ENCODE peak calls at places on chromosome 21, in ten cellular contexts. One of them, this sample, is unnamed.

GRCh38 chr21:33029512-33029921 is 3.8 kb downstream of the OLIG2 start:
- DNase-seq in kidney epithelial cell: no peak
- DNase-seq in GM12891: no peak
- DNase-seq in Calu3: no peak
- DNase-seq in HT1080: no peak
- DNase-seq in activated CD4-positive, alpha-beta T cell treated with anti-CD3 and anti-CD28 coated beads for 24 hours: no peak
- DNase-seq in stimulated activated CD8-positive, alpha-beta memory T cell treated with anti-CD3 and anti-CD28 coated beads, Interleukin-2, amount 100 ng/mL, for 48 hours: no peak
- DNase-seq in iris pigment epithelial cell: no peak
- DNase-seq in neuronal stem cell: no peak
- DNase-seq in fibroblast of pulmonary artery: no peak
- DNase-seq in this sample: no peak

GRCh38 chr21:30268608-30269197 is 14.0 kb downstream of the KRTAP24-1 start:
- DNase-seq in kidney epithelial cell: no peak
- DNase-seq in GM12891: no peak
- DNase-seq in Calu3: no peak
- DNase-seq in HT1080: peak; percentile 2
- DNase-seq in activated CD4-positive, alpha-beta T cell treated with anti-CD3 and anti-CD28 coated beads for 24 hours: no peak
- DNase-seq in stimulated activated CD8-positive, alpha-beta memory T cell treated with anti-CD3 and anti-CD28 coated beads, Interleukin-2, amount 100 ng/mL, for 48 hours: no peak
- DNase-seq in iris pigment epithelial cell: no peak
- DNase-seq in neuronal stem cell: no peak
- DNase-seq in fibroblast of pulmonary artery: peak; percentile 4
- DNase-seq in this sample: no peak

GRCh38 chr21:32001390-32001789 is 128.6 kb downstream of the HUNK start:
- DNase-seq in kidney epithelial cell: no peak
- DNase-seq in GM12891: no peak
- DNase-seq in Calu3: no peak
- DNase-seq in HT1080: no peak
- DNase-seq in activated CD4-positive, alpha-beta T cell treated with anti-CD3 and anti-CD28 coated beads for 24 hours: no peak
- DNase-seq in stimulated activated CD8-positive, alpha-beta memory T cell treated with anti-CD3 and anti-CD28 coated beads, Interleukin-2, amount 100 ng/mL, for 48 hours: no peak
- DNase-seq in iris pigment epithelial cell: no peak
- DNase-seq in neuronal stem cell: no peak
- DNase-seq in fibroblast of pulmonary artery: no peak
- DNase-seq in this sample: no peak

GRCh38 chr21:16956824-16957223 is 556.0 kb upstream of the CXADR start:
- DNase-seq in kidney epithelial cell: no peak
- DNase-seq in GM12891: no peak
- DNase-seq in Calu3: no peak
- DNase-seq in HT1080: no peak
- DNase-seq in activated CD4-positive, alpha-beta T cell treated with anti-CD3 and anti-CD28 coated beads for 24 hours: no peak
- DNase-seq in stimulated activated CD8-positive, alpha-beta memory T cell treated with anti-CD3 and anti-CD28 coated beads, Interleukin-2, amount 100 ng/mL, for 48 hours: no peak
- DNase-seq in iris pigment epithelial cell: no peak
- DNase-seq in neuronal stem cell: no peak
- DNase-seq in fibroblast of pulmonary artery: no peak
- DNase-seq in this sample: no peak

GRCh38 chr21:41170442-41170841 is 2.5 kb downstream of the BACE2 start:
- DNase-seq in kidney epithelial cell: no peak
- DNase-seq in GM12891: peak; percentile 35
- DNase-seq in Calu3: peak; percentile 76
- DNase-seq in HT1080: peak; percentile 51
- DNase-seq in activated CD4-positive, alpha-beta T cell treated with anti-CD3 and anti-CD28 coated beads for 24 hours: no peak
- DNase-seq in stimulated activated CD8-positive, alpha-beta memory T cell treated with anti-CD3 and anti-CD28 coated beads, Interleukin-2, amount 100 ng/mL, for 48 hours: no peak
- DNase-seq in iris pigment epithelial cell: peak; percentile 28
- DNase-seq in neuronal stem cell: peak; percentile 23
- DNase-seq in fibroblast of pulmonary artery: peak; percentile 53
- DNase-seq in this sample: no peak

GRCh38 chr21:28336299-28336698 is 656.4 kb downstream of the LTN1 start:
- DNase-seq in kidney epithelial cell: peak; percentile 47
- DNase-seq in GM12891: no peak
- DNase-seq in Calu3: peak; percentile 9
- DNase-seq in HT1080: peak; percentile 12
- DNase-seq in activated CD4-positive, alpha-beta T cell treated with anti-CD3 and anti-CD28 coated beads for 24 hours: no peak
- DNase-seq in stimulated activated CD8-positive, alpha-beta memory T cell treated with anti-CD3 and anti-CD28 coated beads, Interleukin-2, amount 100 ng/mL, for 48 hours: no peak
- DNase-seq in iris pigment epithelial cell: peak; percentile 85
- DNase-seq in neuronal stem cell: no peak
- DNase-seq in fibroblast of pulmonary artery: peak; percentile 92
- DNase-seq in this sample: no peak

GRCh38 chr21:15495965-15496364 is 233.8 kb upstream of the USP25 start:
- DNase-seq in kidney epithelial cell: no peak
- DNase-seq in GM12891: no peak
- DNase-seq in Calu3: no peak
- DNase-seq in HT1080: peak; percentile 87
- DNase-seq in activated CD4-positive, alpha-beta T cell treated with anti-CD3 and anti-CD28 coated beads for 24 hours: no peak
- DNase-seq in stimulated activated CD8-positive, alpha-beta memory T cell treated with anti-CD3 and anti-CD28 coated beads, Interleukin-2, amount 100 ng/mL, for 48 hours: no peak
- DNase-seq in iris pigment epithelial cell: peak; percentile 40
- DNase-seq in neuronal stem cell: no peak
- DNase-seq in fibroblast of pulmonary artery: peak; percentile 63
- DNase-seq in this sample: no peak

GRCh38 chr21:26842976-26843911 is 2.0 kb downstream of the ADAMTS1 start:
- DNase-seq in kidney epithelial cell: peak; percentile 81
- DNase-seq in GM12891: no peak
- DNase-seq in Calu3: peak; percentile 82
- DNase-seq in HT1080: peak; percentile 86
- DNase-seq in activated CD4-positive, alpha-beta T cell treated with anti-CD3 and anti-CD28 coated beads for 24 hours: no peak
- DNase-seq in stimulated activated CD8-positive, alpha-beta memory T cell treated with anti-CD3 and anti-CD28 coated beads, Interleukin-2, amount 100 ng/mL, for 48 hours: no peak
- DNase-seq in iris pigment epithelial cell: peak; percentile 97
- DNase-seq in neuronal stem cell: peak; percentile 68
- DNase-seq in fibroblast of pulmonary artery: peak; percentile 97
- DNase-seq in this sample: no peak

GRCh38 chr21:45217010-45217409 is 70.7 kb downstream of the POFUT2 start:
- DNase-seq in kidney epithelial cell: no peak
- DNase-seq in GM12891: no peak
- DNase-seq in Calu3: no peak
- DNase-seq in HT1080: no peak
- DNase-seq in activated CD4-positive, alpha-beta T cell treated with anti-CD3 and anti-CD28 coated beads for 24 hours: no peak
- DNase-seq in stimulated activated CD8-positive, alpha-beta memory T cell treated with anti-CD3 and anti-CD28 coated beads, Interleukin-2, amount 100 ng/mL, for 48 hours: no peak
- DNase-seq in iris pigment epithelial cell: no peak
- DNase-seq in neuronal stem cell: no peak
- DNase-seq in fibroblast of pulmonary artery: no peak
- DNase-seq in this sample: no peak

GRCh38 chr21:44380876-44381275 is 27.5 kb downstream of the TRPM2 start:
- DNase-seq in kidney epithelial cell: no peak
- DNase-seq in GM12891: no peak
- DNase-seq in Calu3: no peak
- DNase-seq in HT1080: no peak
- DNase-seq in activated CD4-positive, alpha-beta T cell treated with anti-CD3 and anti-CD28 coated beads for 24 hours: no peak
- DNase-seq in stimulated activated CD8-positive, alpha-beta memory T cell treated with anti-CD3 and anti-CD28 coated beads, Interleukin-2, amount 100 ng/mL, for 48 hours: no peak
- DNase-seq in iris pigment epithelial cell: no peak
- DNase-seq in neuronal stem cell: no peak
- DNase-seq in fibroblast of pulmonary artery: no peak
- DNase-seq in this sample: no peak

GRCh38 chr21:37904879-37905278 is 11.4 kb downstream of the KCNJ6 start:
- DNase-seq in kidney epithelial cell: no peak
- DNase-seq in GM12891: no peak
- DNase-seq in Calu3: no peak
- DNase-seq in HT1080: no peak
- DNase-seq in activated CD4-positive, alpha-beta T cell treated with anti-CD3 and anti-CD28 coated beads for 24 hours: no peak
- DNase-seq in stimulated activated CD8-positive, alpha-beta memory T cell treated with anti-CD3 and anti-CD28 coated beads, Interleukin-2, amount 100 ng/mL, for 48 hours: no peak
- DNase-seq in iris pigment epithelial cell: no peak
- DNase-seq in neuronal stem cell: no peak
- DNase-seq in fibroblast of pulmonary artery: no peak
- DNase-seq in this sample: no peak

GRCh38 chr21:16211339-16212303 is 481.8 kb downstream of the USP25 start:
- DNase-seq in kidney epithelial cell: no peak
- DNase-seq in GM12891: no peak
- DNase-seq in Calu3: no peak
- DNase-seq in HT1080: no peak
- DNase-seq in activated CD4-positive, alpha-beta T cell treated with anti-CD3 and anti-CD28 coated beads for 24 hours: no peak
- DNase-seq in stimulated activated CD8-positive, alpha-beta memory T cell treated with anti-CD3 and anti-CD28 coated beads, Interleukin-2, amount 100 ng/mL, for 48 hours: no peak
- DNase-seq in iris pigment epithelial cell: peak; percentile 67
- DNase-seq in neuronal stem cell: no peak
- DNase-seq in fibroblast of pulmonary artery: peak; percentile 21
- DNase-seq in this sample: no peak

GRCh38 chr21:45276620-45277019 is 11.1 kb downstream of the POFUT2 start:
- DNase-seq in kidney epithelial cell: no peak
- DNase-seq in GM12891: no peak
- DNase-seq in Calu3: no peak
- DNase-seq in HT1080: no peak
- DNase-seq in activated CD4-positive, alpha-beta T cell treated with anti-CD3 and anti-CD28 coated beads for 24 hours: no peak
- DNase-seq in stimulated activated CD8-positive, alpha-beta memory T cell treated with anti-CD3 and anti-CD28 coated beads, Interleukin-2, amount 100 ng/mL, for 48 hours: no peak
- DNase-seq in iris pigment epithelial cell: no peak
- DNase-seq in neuronal stem cell: no peak
- DNase-seq in fibroblast of pulmonary artery: no peak
- DNase-seq in this sample: no peak

GRCh38 chr21:42596657-42597056 is 56.8 kb upstream of the PDE9A start:
- DNase-seq in kidney epithelial cell: no peak
- DNase-seq in GM12891: no peak
- DNase-seq in Calu3: no peak
- DNase-seq in HT1080: no peak
- DNase-seq in activated CD4-positive, alpha-beta T cell treated with anti-CD3 and anti-CD28 coated beads for 24 hours: no peak
- DNase-seq in stimulated activated CD8-positive, alpha-beta memory T cell treated with anti-CD3 and anti-CD28 coated beads, Interleukin-2, amount 100 ng/mL, for 48 hours: no peak
- DNase-seq in iris pigment epithelial cell: no peak
- DNase-seq in neuronal stem cell: no peak
- DNase-seq in fibroblast of pulmonary artery: no peak
- DNase-seq in this sample: no peak

GRCh38 chr21:35674895-35675470 is 385.3 kb downstream of the SETD4 start:
- DNase-seq in kidney epithelial cell: no peak
- DNase-seq in GM12891: no peak
- DNase-seq in Calu3: peak; percentile 25
- DNase-seq in HT1080: no peak
- DNase-seq in activated CD4-positive, alpha-beta T cell treated with anti-CD3 and anti-CD28 coated beads for 24 hours: no peak
- DNase-seq in stimulated activated CD8-positive, alpha-beta memory T cell treated with anti-CD3 and anti-CD28 coated beads, Interleukin-2, amount 100 ng/mL, for 48 hours: no peak
- DNase-seq in iris pigment epithelial cell: no peak
- DNase-seq in neuronal stem cell: no peak
- DNase-seq in fibroblast of pulmonary artery: peak; percentile 18
- DNase-seq in this sample: no peak

GRCh38 chr21:35932232-35932911 is 128.0 kb downstream of the SETD4 start:
- DNase-seq in kidney epithelial cell: peak; percentile 91
- DNase-seq in GM12891: peak; percentile 29
- DNase-seq in Calu3: no peak
- DNase-seq in HT1080: peak; percentile 96
- DNase-seq in activated CD4-positive, alpha-beta T cell treated with anti-CD3 and anti-CD28 coated beads for 24 hours: no peak
- DNase-seq in stimulated activated CD8-positive, alpha-beta memory T cell treated with anti-CD3 and anti-CD28 coated beads, Interleukin-2, amount 100 ng/mL, for 48 hours: no peak
- DNase-seq in iris pigment epithelial cell: peak; percentile 91
- DNase-seq in neuronal stem cell: no peak
- DNase-seq in fibroblast of pulmonary artery: peak; percentile 95
- DNase-seq in this sample: no peak

GRCh38 chr21:21898801-21899200 is 900.6 kb downstream of the NCAM2 start:
- DNase-seq in kidney epithelial cell: no peak
- DNase-seq in GM12891: no peak
- DNase-seq in Calu3: no peak
- DNase-seq in HT1080: no peak
- DNase-seq in activated CD4-positive, alpha-beta T cell treated with anti-CD3 and anti-CD28 coated beads for 24 hours: no peak
- DNase-seq in stimulated activated CD8-positive, alpha-beta memory T cell treated with anti-CD3 and anti-CD28 coated beads, Interleukin-2, amount 100 ng/mL, for 48 hours: no peak
- DNase-seq in iris pigment epithelial cell: no peak
- DNase-seq in neuronal stem cell: no peak
- DNase-seq in fibroblast of pulmonary artery: no peak
- DNase-seq in this sample: no peak

GRCh38 chr21:33870768-33871167 is 44.8 kb downstream of the ATP5PO start:
- DNase-seq in kidney epithelial cell: no peak
- DNase-seq in GM12891: no peak
- DNase-seq in Calu3: no peak
- DNase-seq in HT1080: no peak
- DNase-seq in activated CD4-positive, alpha-beta T cell treated with anti-CD3 and anti-CD28 coated beads for 24 hours: no peak
- DNase-seq in stimulated activated CD8-positive, alpha-beta memory T cell treated with anti-CD3 and anti-CD28 coated beads, Interleukin-2, amount 100 ng/mL, for 48 hours: no peak
- DNase-seq in iris pigment epithelial cell: peak; percentile 68
- DNase-seq in neuronal stem cell: no peak
- DNase-seq in fibroblast of pulmonary artery: no peak
- DNase-seq in this sample: no peak

GRCh38 chr21:35201288-35201687 is 152.2 kb upstream of the RUNX1 start:
- DNase-seq in kidney epithelial cell: no peak
- DNase-seq in GM12891: no peak
- DNase-seq in Calu3: no peak
- DNase-seq in HT1080: no peak
- DNase-seq in activated CD4-positive, alpha-beta T cell treated with anti-CD3 and anti-CD28 coated beads for 24 hours: no peak
- DNase-seq in stimulated activated CD8-positive, alpha-beta memory T cell treated with anti-CD3 and anti-CD28 coated beads, Interleukin-2, amount 100 ng/mL, for 48 hours: no peak
- DNase-seq in iris pigment epithelial cell: no peak
- DNase-seq in neuronal stem cell: no peak
- DNase-seq in fibroblast of pulmonary artery: no peak
- DNase-seq in this sample: no peak

GRCh38 chr21:42835611-42836401 is 43.5 kb downstream of the WDR4 start:
- DNase-seq in kidney epithelial cell: no peak
- DNase-seq in GM12891: no peak
- DNase-seq in Calu3: no peak
- DNase-seq in HT1080: no peak
- DNase-seq in activated CD4-positive, alpha-beta T cell treated with anti-CD3 and anti-CD28 coated beads for 24 hours: no peak
- DNase-seq in stimulated activated CD8-positive, alpha-beta memory T cell treated with anti-CD3 and anti-CD28 coated beads, Interleukin-2, amount 100 ng/mL, for 48 hours: no peak
- DNase-seq in iris pigment epithelial cell: no peak
- DNase-seq in neuronal stem cell: no peak
- DNase-seq in fibroblast of pulmonary artery: no peak
- DNase-seq in this sample: no peak

GRCh38 chr21:45741691-45742090 is 98.2 kb downstream of the PCBP3 start:
- DNase-seq in kidney epithelial cell: no peak
- DNase-seq in GM12891: no peak
- DNase-seq in Calu3: no peak
- DNase-seq in HT1080: no peak
- DNase-seq in activated CD4-positive, alpha-beta T cell treated with anti-CD3 and anti-CD28 coated beads for 24 hours: no peak
- DNase-seq in stimulated activated CD8-positive, alpha-beta memory T cell treated with anti-CD3 and anti-CD28 coated beads, Interleukin-2, amount 100 ng/mL, for 48 hours: no peak
- DNase-seq in iris pigment epithelial cell: peak; percentile 11
- DNase-seq in neuronal stem cell: no peak
- DNase-seq in fibroblast of pulmonary artery: no peak
- DNase-seq in this sample: no peak

GRCh38 chr21:45989355-45990048 is 7.9 kb downstream of the COL6A1 start:
- DNase-seq in kidney epithelial cell: no peak
- DNase-seq in GM12891: no peak
- DNase-seq in Calu3: no peak
- DNase-seq in HT1080: no peak
- DNase-seq in activated CD4-positive, alpha-beta T cell treated with anti-CD3 and anti-CD28 coated beads for 24 hours: no peak
- DNase-seq in stimulated activated CD8-positive, alpha-beta memory T cell treated with anti-CD3 and anti-CD28 coated beads, Interleukin-2, amount 100 ng/mL, for 48 hours: no peak
- DNase-seq in iris pigment epithelial cell: no peak
- DNase-seq in neuronal stem cell: no peak
- DNase-seq in fibroblast of pulmonary artery: no peak
- DNase-seq in this sample: no peak

GRCh38 chr21:25733859-25734653 is 648 bp downstream of the ATP5PF start:
- DNase-seq in kidney epithelial cell: no peak
- DNase-seq in GM12891: no peak
- DNase-seq in Calu3: peak; percentile 2
- DNase-seq in HT1080: peak; percentile 13
- DNase-seq in activated CD4-positive, alpha-beta T cell treated with anti-CD3 and anti-CD28 coated beads for 24 hours: peak; percentile 20
- DNase-seq in stimulated activated CD8-positive, alpha-beta memory T cell treated with anti-CD3 and anti-CD28 coated beads, Interleukin-2, amount 100 ng/mL, for 48 hours: no peak
- DNase-seq in iris pigment epithelial cell: peak; percentile 57
- DNase-seq in neuronal stem cell: no peak
- DNase-seq in fibroblast of pulmonary artery: peak; percentile 31
- DNase-seq in this sample: no peak

GRCh38 chr21:40829791-40830190 is 17.2 kb downstream of the DSCAM start:
- DNase-seq in kidney epithelial cell: no peak
- DNase-seq in GM12891: no peak
- DNase-seq in Calu3: no peak
- DNase-seq in HT1080: no peak
- DNase-seq in activated CD4-positive, alpha-beta T cell treated with anti-CD3 and anti-CD28 coated beads for 24 hours: no peak
- DNase-seq in stimulated activated CD8-positive, alpha-beta memory T cell treated with anti-CD3 and anti-CD28 coated beads, Interleukin-2, amount 100 ng/mL, for 48 hours: no peak
- DNase-seq in iris pigment epithelial cell: no peak
- DNase-seq in neuronal stem cell: no peak
- DNase-seq in fibroblast of pulmonary artery: no peak
- DNase-seq in this sample: no peak

GRCh38 chr21:41764558-41765392 is 2.1 kb downstream of the RIPK4 start:
- DNase-seq in kidney epithelial cell: peak; percentile 75
- DNase-seq in GM12891: no peak
- DNase-seq in Calu3: peak; percentile 39
- DNase-seq in HT1080: no peak
- DNase-seq in activated CD4-positive, alpha-beta T cell treated with anti-CD3 and anti-CD28 coated beads for 24 hours: no peak
- DNase-seq in stimulated activated CD8-positive, alpha-beta memory T cell treated with anti-CD3 and anti-CD28 coated beads, Interleukin-2, amount 100 ng/mL, for 48 hours: no peak
- DNase-seq in iris pigment epithelial cell: no peak
- DNase-seq in neuronal stem cell: no peak
- DNase-seq in fibroblast of pulmonary artery: no peak
- DNase-seq in this sample: no peak

GRCh38 chr21:36377391-36377842 is 7.8 kb upstream of the CHAF1B start:
- DNase-seq in kidney epithelial cell: no peak
- DNase-seq in GM12891: no peak
- DNase-seq in Calu3: peak; percentile 49
- DNase-seq in HT1080: no peak
- DNase-seq in activated CD4-positive, alpha-beta T cell treated with anti-CD3 and anti-CD28 coated beads for 24 hours: no peak
- DNase-seq in stimulated activated CD8-positive, alpha-beta memory T cell treated with anti-CD3 and anti-CD28 coated beads, Interleukin-2, amount 100 ng/mL, for 48 hours: no peak
- DNase-seq in iris pigment epithelial cell: no peak
- DNase-seq in neuronal stem cell: no peak
- DNase-seq in fibroblast of pulmonary artery: no peak
- DNase-seq in this sample: no peak

GRCh38 chr21:26170471-26171309 is at the start of gene APP:
- DNase-seq in kidney epithelial cell: no peak
- DNase-seq in GM12891: peak; percentile 97
- DNase-seq in Calu3: peak; percentile 88
- DNase-seq in HT1080: peak; percentile 73
- DNase-seq in activated CD4-positive, alpha-beta T cell treated with anti-CD3 and anti-CD28 coated beads for 24 hours: peak; percentile 81
- DNase-seq in stimulated activated CD8-positive, alpha-beta memory T cell treated with anti-CD3 and anti-CD28 coated beads, Interleukin-2, amount 100 ng/mL, for 48 hours: peak; percentile 75
- DNase-seq in iris pigment epithelial cell: peak; percentile 78
- DNase-seq in neuronal stem cell: peak; percentile 82
- DNase-seq in fibroblast of pulmonary artery: peak; percentile 76
- DNase-seq in this sample: peak; percentile 65

GRCh38 chr21:22536511-22536910 is 1538.3 kb downstream of the NCAM2 start:
- DNase-seq in kidney epithelial cell: no peak
- DNase-seq in GM12891: no peak
- DNase-seq in Calu3: no peak
- DNase-seq in HT1080: peak; percentile 92
- DNase-seq in activated CD4-positive, alpha-beta T cell treated with anti-CD3 and anti-CD28 coated beads for 24 hours: no peak
- DNase-seq in stimulated activated CD8-positive, alpha-beta memory T cell treated with anti-CD3 and anti-CD28 coated beads, Interleukin-2, amount 100 ng/mL, for 48 hours: no peak
- DNase-seq in iris pigment epithelial cell: peak; percentile 42
- DNase-seq in neuronal stem cell: no peak
- DNase-seq in fibroblast of pulmonary artery: peak; percentile 51
- DNase-seq in this sample: no peak

This sample was measured in T-helper 22 cell.